ENCODE peak calls at places on chromosome 15, in nine cellular contexts. One of them, this sample, is unnamed.
A peak's percentile ranks its signal among the peaks of the same experiment; 100 is the strongest.

GRCh38 chr15:70433583-70434288 is 329.6 kb downstream of the UACA start:
- DNase-seq in A549: no peak
- DNase-seq in K562: no peak
- DNase-seq in suprapubic skin: no peak
- DNase-seq in stomach: peak; percentile 34
- DNase-seq in ovary: no peak
- DNase-seq in transverse colon: no peak
- DNase-seq in GM12878: no peak
- DNase-seq in sigmoid colon: no peak
- DNase-seq in this sample: no peak

GRCh38 chr15:41917767-41918430 is 24.0 kb upstream of the SPTBN5 start:
- DNase-seq in A549: peak; percentile 24
- DNase-seq in K562: peak; percentile 75
- DNase-seq in suprapubic skin: no peak
- DNase-seq in stomach: peak; percentile 56
- DNase-seq in ovary: peak; percentile 37
- DNase-seq in transverse colon: no peak
- DNase-seq in GM12878: no peak
- DNase-seq in sigmoid colon: no peak
- DNase-seq in this sample: no peak

GRCh38 chr15:27638950-27639349 is 460.2 kb downstream of the OCA2 start:
- DNase-seq in A549: no peak
- DNase-seq in K562: no peak
- DNase-seq in suprapubic skin: no peak
- DNase-seq in stomach: no peak
- DNase-seq in ovary: no peak
- DNase-seq in transverse colon: no peak
- DNase-seq in GM12878: no peak
- DNase-seq in sigmoid colon: no peak
- DNase-seq in this sample: no peak

GRCh38 chr15:38054488-38054887 is 120.0 kb downstream of the TMCO5A start:
- DNase-seq in A549: no peak
- DNase-seq in K562: no peak
- DNase-seq in suprapubic skin: no peak
- DNase-seq in stomach: no peak
- DNase-seq in ovary: no peak
- DNase-seq in transverse colon: no peak
- DNase-seq in GM12878: no peak
- DNase-seq in sigmoid colon: no peak
- DNase-seq in this sample: no peak

GRCh38 chr15:82093774-82094211 is 48.0 kb upstream of the MEX3B start:
- DNase-seq in A549: peak; percentile 74
- DNase-seq in K562: peak; percentile 65
- DNase-seq in suprapubic skin: no peak
- DNase-seq in stomach: no peak
- DNase-seq in ovary: no peak
- DNase-seq in transverse colon: no peak
- DNase-seq in GM12878: no peak
- DNase-seq in sigmoid colon: no peak
- DNase-seq in this sample: no peak

GRCh38 chr15:78830514-78831228 is 19.4 kb upstream of the ADAMTS7 start:
- DNase-seq in A549: no peak
- DNase-seq in K562: no peak
- DNase-seq in suprapubic skin: no peak
- DNase-seq in stomach: no peak
- DNase-seq in ovary: no peak
- DNase-seq in transverse colon: no peak
- DNase-seq in GM12878: no peak
- DNase-seq in sigmoid colon: no peak
- DNase-seq in this sample: no peak

GRCh38 chr15:99090011-99090699 is 14.7 kb upstream of the SYNM start:
- DNase-seq in A549: no peak
- DNase-seq in K562: no peak
- DNase-seq in suprapubic skin: peak; percentile 28
- DNase-seq in stomach: no peak
- DNase-seq in ovary: no peak
- DNase-seq in transverse colon: peak; percentile 26
- DNase-seq in GM12878: peak; percentile 90
- DNase-seq in sigmoid colon: no peak
- DNase-seq in this sample: no peak

GRCh38 chr15:22949074-22949547 is 31.1 kb downstream of the CYFIP1 start:
- DNase-seq in A549: no peak
- DNase-seq in K562: peak; percentile 73
- DNase-seq in suprapubic skin: peak; percentile 81
- DNase-seq in stomach: no peak
- DNase-seq in ovary: peak; percentile 66
- DNase-seq in transverse colon: peak; percentile 33
- DNase-seq in GM12878: no peak
- DNase-seq in sigmoid colon: peak; percentile 81
- DNase-seq in this sample: peak; percentile 38

GRCh38 chr15:58515807-58516206 is 84.0 kb downstream of the LIPC start:
- DNase-seq in A549: no peak
- DNase-seq in K562: no peak
- DNase-seq in suprapubic skin: no peak
- DNase-seq in stomach: no peak
- DNase-seq in ovary: no peak
- DNase-seq in transverse colon: no peak
- DNase-seq in GM12878: peak; percentile 20
- DNase-seq in sigmoid colon: no peak
- DNase-seq in this sample: no peak

GRCh38 chr15:96303503-96304054 is 26.9 kb upstream of the NR2F2 start:
- DNase-seq in A549: no peak
- DNase-seq in K562: peak; percentile 18
- DNase-seq in suprapubic skin: no peak
- DNase-seq in stomach: no peak
- DNase-seq in ovary: no peak
- DNase-seq in transverse colon: no peak
- DNase-seq in GM12878: no peak
- DNase-seq in sigmoid colon: no peak
- DNase-seq in this sample: no peak

GRCh38 chr15:51842852-51843737 is 13.6 kb downstream of the TMOD3 start:
- DNase-seq in A549: no peak
- DNase-seq in K562: peak; percentile 27
- DNase-seq in suprapubic skin: no peak
- DNase-seq in stomach: no peak
- DNase-seq in ovary: no peak
- DNase-seq in transverse colon: no peak
- DNase-seq in GM12878: no peak
- DNase-seq in sigmoid colon: no peak
- DNase-seq in this sample: no peak

GRCh38 chr15:71800835-71801745 is 9.3 kb upstream of the NR2E3 start:
- DNase-seq in A549: peak; percentile 91
- DNase-seq in K562: peak; percentile 46
- DNase-seq in suprapubic skin: no peak
- DNase-seq in stomach: peak; percentile 43
- DNase-seq in ovary: no peak
- DNase-seq in transverse colon: peak; percentile 55
- DNase-seq in GM12878: no peak
- DNase-seq in sigmoid colon: no peak
- DNase-seq in this sample: no peak

GRCh38 chr15:36831125-36831914 is 251.9 kb downstream of the CDIN1 start:
- DNase-seq in A549: no peak
- DNase-seq in K562: no peak
- DNase-seq in suprapubic skin: no peak
- DNase-seq in stomach: no peak
- DNase-seq in ovary: no peak
- DNase-seq in transverse colon: no peak
- DNase-seq in GM12878: peak; percentile 53
- DNase-seq in sigmoid colon: no peak
- DNase-seq in this sample: no peak

GRCh38 chr15:35678774-35679173 is 132.8 kb upstream of the DPH6 start:
- DNase-seq in A549: no peak
- DNase-seq in K562: no peak
- DNase-seq in suprapubic skin: no peak
- DNase-seq in stomach: no peak
- DNase-seq in ovary: no peak
- DNase-seq in transverse colon: no peak
- DNase-seq in GM12878: no peak
- DNase-seq in sigmoid colon: no peak
- DNase-seq in this sample: no peak

GRCh38 chr15:67186688-67187087 is 67.8 kb downstream of the AAGAB start:
- DNase-seq in A549: no peak
- DNase-seq in K562: no peak
- DNase-seq in suprapubic skin: no peak
- DNase-seq in stomach: no peak
- DNase-seq in ovary: no peak
- DNase-seq in transverse colon: no peak
- DNase-seq in GM12878: no peak
- DNase-seq in sigmoid colon: no peak
- DNase-seq in this sample: no peak
- H3K27ac ChIP-seq in A549: no peak overlapping the region
- H3K27ac ChIP-seq in K562: no peak overlapping the region
- H3K27ac ChIP-seq in suprapubic skin: peak overlapping the region; percentile 71
- H3K27ac ChIP-seq in stomach: peak overlapping the region; percentile 68
- H3K27ac ChIP-seq in ovary: peak overlapping the region; percentile 81
- H3K27ac ChIP-seq in transverse colon: peak overlapping the region; percentile 63
- H3K27ac ChIP-seq in GM12878: no peak overlapping the region
- H3K27ac ChIP-seq in sigmoid colon: peak overlapping the region; percentile 74
- H3K27ac ChIP-seq in this sample: no peak overlapping the region

GRCh38 chr15:74768099-74768770 is 13.6 kb upstream of the CSK start:
- DNase-seq in A549: no peak
- DNase-seq in K562: no peak
- DNase-seq in suprapubic skin: no peak
- DNase-seq in stomach: no peak
- DNase-seq in ovary: no peak
- DNase-seq in transverse colon: no peak
- DNase-seq in GM12878: no peak
- DNase-seq in sigmoid colon: no peak
- DNase-seq in this sample: no peak
- H3K4me3 ChIP-seq in A549: peak overlapping the region; percentile 26
- H3K4me3 ChIP-seq in K562: no peak overlapping the region
- H3K4me3 ChIP-seq in suprapubic skin: no peak overlapping the region
- H3K4me3 ChIP-seq in stomach: no peak overlapping the region
- H3K4me3 ChIP-seq in ovary: no peak overlapping the region
- H3K4me3 ChIP-seq in transverse colon: no peak overlapping the region
- H3K4me3 ChIP-seq in GM12878: no peak overlapping the region
- H3K4me3 ChIP-seq in sigmoid colon: no peak overlapping the region
- H3K4me3 ChIP-seq in this sample: no peak overlapping the region

GRCh38 chr15:68310178-68310810 is 32.7 kb downstream of the FEM1B start:
- DNase-seq in A549: no peak
- DNase-seq in K562: no peak
- DNase-seq in suprapubic skin: no peak
- DNase-seq in stomach: peak; percentile 55
- DNase-seq in ovary: no peak
- DNase-seq in transverse colon: no peak
- DNase-seq in GM12878: no peak
- DNase-seq in sigmoid colon: no peak
- DNase-seq in this sample: peak; percentile 32

GRCh38 chr15:68311464-68311835 is 33.9 kb downstream of the FEM1B start:
- DNase-seq in A549: no peak
- DNase-seq in K562: no peak
- DNase-seq in suprapubic skin: peak; percentile 35
- DNase-seq in stomach: no peak
- DNase-seq in ovary: no peak
- DNase-seq in transverse colon: no peak
- DNase-seq in GM12878: no peak
- DNase-seq in sigmoid colon: no peak
- DNase-seq in this sample: no peak

GRCh38 chr15:68310811-68311463 is 33.4 kb downstream of the FEM1B start:
- DNase-seq in A549: no peak
- DNase-seq in K562: no peak
- DNase-seq in suprapubic skin: no peak
- DNase-seq in stomach: peak; percentile 23
- DNase-seq in ovary: no peak
- DNase-seq in transverse colon: no peak
- DNase-seq in GM12878: no peak
- DNase-seq in sigmoid colon: no peak
- DNase-seq in this sample: no peak

GRCh38 chr15:68312701-68313204 is 35.2 kb downstream of the FEM1B start:
- DNase-seq in A549: no peak
- DNase-seq in K562: no peak
- DNase-seq in suprapubic skin: peak; percentile 37
- DNase-seq in stomach: no peak
- DNase-seq in ovary: no peak
- DNase-seq in transverse colon: no peak
- DNase-seq in GM12878: no peak
- DNase-seq in sigmoid colon: no peak
- DNase-seq in this sample: no peak

DNA sequence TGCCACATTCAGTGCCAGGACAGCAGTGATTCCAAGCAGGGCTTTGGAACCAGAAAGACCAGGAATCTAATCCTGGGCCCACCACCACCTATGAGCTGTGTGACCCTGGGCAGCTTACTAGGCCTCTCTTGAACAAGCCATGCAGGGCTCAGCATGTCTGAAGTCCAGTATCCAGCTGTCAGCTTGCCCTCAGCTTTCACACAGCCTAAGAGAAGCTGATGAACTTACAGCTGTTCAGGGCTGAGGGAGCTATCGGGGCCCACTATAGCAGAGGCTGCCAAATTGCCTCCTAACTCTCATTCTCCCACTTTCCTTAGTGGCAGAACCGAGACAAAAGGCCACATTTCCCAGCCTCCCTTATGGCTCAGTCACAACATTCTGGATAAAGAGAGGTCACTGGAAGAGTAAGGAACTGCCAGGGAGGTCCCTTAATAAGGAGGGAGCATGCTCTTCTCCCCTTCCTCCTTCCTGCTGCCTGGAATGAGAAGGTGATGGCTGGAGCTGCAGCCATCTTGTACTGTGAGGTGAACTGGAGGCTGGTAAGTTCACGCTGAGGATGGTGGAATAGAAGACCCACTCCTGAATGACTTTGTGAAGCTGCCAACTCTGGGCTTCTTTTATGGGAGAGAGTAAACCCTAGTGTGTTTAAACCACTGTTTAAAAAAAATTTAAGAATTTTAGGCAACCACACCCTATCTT is 34.5 kb downstream of the FEM1B start:
- DNase-seq in A549: no peak
- DNase-seq in K562: no peak
- DNase-seq in suprapubic skin: no peak
- DNase-seq in stomach: no peak
- DNase-seq in ovary: no peak
- DNase-seq in transverse colon: no peak
- DNase-seq in GM12878: no peak
- DNase-seq in sigmoid colon: no peak
- DNase-seq in this sample: no peak
- TF ChIP-seq EP300 in A549: no peak
- TF ChIP-seq EP300 in K562: no peak
- TF ChIP-seq EP300 in suprapubic skin: no peak
- TF ChIP-seq EP300 in stomach: no peak
- TF ChIP-seq EP300 in ovary: no peak
- TF ChIP-seq EP300 in transverse colon: no peak
- TF ChIP-seq EP300 in GM12878: no peak
- TF ChIP-seq EP300 in sigmoid colon: no peak
- TF ChIP-seq EP300 in this sample: no peak

DNA sequence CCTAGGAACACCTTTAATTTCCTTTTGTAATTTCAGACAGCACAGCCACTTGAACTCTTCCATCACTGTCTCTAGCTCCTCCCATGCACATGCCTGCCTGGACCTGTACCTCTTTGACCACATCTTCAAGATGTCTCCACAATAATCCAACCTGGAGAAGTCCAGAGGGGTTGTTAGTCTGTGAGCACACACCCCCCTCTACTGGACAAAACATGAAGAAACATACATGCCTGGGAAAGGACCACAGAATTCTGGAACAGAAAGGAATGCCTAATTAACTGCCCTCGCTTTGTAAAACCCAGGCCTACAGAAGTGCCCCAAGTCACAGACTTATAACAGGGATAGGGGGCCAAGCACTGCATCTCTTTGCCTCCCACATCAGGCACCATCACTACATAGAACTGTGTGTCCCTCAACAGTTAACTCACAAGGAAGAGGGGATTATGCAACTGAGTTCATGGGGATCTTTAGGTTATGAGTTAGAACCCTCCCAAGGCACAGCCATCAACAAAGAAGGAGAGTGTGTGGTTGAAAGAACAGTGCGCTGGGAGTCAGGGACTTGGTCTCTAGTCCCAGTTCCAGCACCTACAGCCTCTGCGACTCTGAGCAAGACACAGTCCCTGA is 61.7 kb downstream of the FMN1 start:
- DNase-seq in A549: peak; percentile 65
- DNase-seq in K562: peak; percentile 30
- DNase-seq in suprapubic skin: no peak
- DNase-seq in stomach: no peak
- DNase-seq in ovary: no peak
- DNase-seq in transverse colon: peak; percentile 33
- DNase-seq in GM12878: no peak
- DNase-seq in sigmoid colon: no peak
- DNase-seq in this sample: no peak
- H3K27ac ChIP-seq in A549: no peak overlapping the region
- H3K27ac ChIP-seq in K562: no peak overlapping the region
- H3K27ac ChIP-seq in suprapubic skin: no peak overlapping the region
- H3K27ac ChIP-seq in stomach: no peak overlapping the region
- H3K27ac ChIP-seq in ovary: no peak overlapping the region
- H3K27ac ChIP-seq in transverse colon: no peak overlapping the region
- H3K27ac ChIP-seq in GM12878: no peak overlapping the region
- H3K27ac ChIP-seq in sigmoid colon: no peak overlapping the region
- H3K27ac ChIP-seq in this sample: no peak overlapping the region